ENCODE peak calls at places on chromosomes 4 and X, in four cellular contexts. J, Y, O and U are unnamed samples.

GRCh38 chrX:23844502-23845138 is 61.6 kb downstream of the SAT1 start:
- DNase-seq in J (no peak), Y (no peak), O (no peak), U (peak)

GRCh38 chrX:16892504-16893362 is 22.6 kb upstream of the RBBP7 start:
- DNase-seq in J (peak), Y (peak), O (peak), U (peak)

GRCh38 chr4:19026281-19026680 is 1004.7 kb upstream of the LCORL start:
- DNase-seq in J (no peak), Y (no peak), O (no peak), U (peak)

GRCh38 chr4:158856852-158857251 is 88.0 kb downstream of the FNIP2 start:
- DNase-seq in J (peak), Y (peak), O (no peak), U (peak)

GRCh38 chr4:152100378-152101201 is 339.8 kb upstream of the GATB start:
- DNase-seq in J (no peak), Y (no peak), O (no peak), U (no peak)

GRCh38 chr4:61517144-61517543 is 317.0 kb downstream of the ADGRL3 start:
- DNase-seq in J (no peak), Y (no peak), O (peak), U (no peak)

GRCh38 chr4:23923840-23924239 is 34.0 kb upstream of the PPARGC1A start:
- DNase-seq in J (no peak), Y (no peak), O (no peak), U (no peak)

GRCh38 chrX:10190367-10190766 is 33.6 kb downstream of the CLCN4 start:
- DNase-seq in J (peak), Y (peak), O (no peak), U (peak)

GRCh38 chr4:142913034-142913433 is 66.9 kb upstream of the INPP4B start:
- DNase-seq in J (no peak), Y (no peak), O (no peak), U (no peak)

DNA sequence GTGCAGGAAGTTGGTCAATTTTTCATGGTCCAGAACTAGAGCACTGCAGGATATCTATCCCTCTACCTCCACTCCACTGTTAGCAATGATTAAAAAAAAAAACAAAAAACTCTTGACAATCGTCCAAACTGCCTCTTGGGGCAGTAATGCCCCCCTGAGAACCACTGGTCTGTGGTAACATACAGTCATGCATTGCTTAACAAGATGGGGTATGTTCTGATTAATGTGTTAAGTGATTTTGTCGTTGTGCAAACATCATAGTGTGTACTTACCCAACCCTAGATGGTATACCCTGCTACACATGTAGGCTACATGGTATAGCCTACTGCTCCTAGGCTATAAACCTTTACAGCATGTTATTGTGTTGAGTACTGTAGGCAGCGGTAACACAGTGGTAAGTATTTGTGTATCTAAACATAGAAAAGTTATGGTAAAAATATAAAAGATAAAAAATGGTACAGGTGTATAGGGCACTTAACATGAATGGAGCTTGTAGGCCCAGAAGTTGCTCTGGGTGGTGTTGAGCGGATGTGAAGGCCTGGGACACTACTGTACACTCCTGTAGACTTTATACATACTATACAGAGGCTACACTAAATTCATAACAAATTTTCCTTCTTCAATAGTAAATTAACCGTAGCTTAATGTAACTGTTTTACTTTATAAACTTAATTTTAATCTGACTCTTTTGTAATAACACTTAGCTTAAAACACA is 34.1 kb downstream of the ART3 start:
- DNase-seq in J (no peak), Y (no peak), O (no peak), U (peak)
- TF ChIP-seq CTCF in J (no peak), Y (no peak), O (peak), U (no peak)

GRCh38 chr4:880684-881405 is 51.3 kb downstream of the GAK start:
- DNase-seq in J (no peak), Y (no peak), O (no peak), U (no peak)
- TF ChIP-seq CTCF in J (no peak), Y (no peak), O (no peak), U (no peak)

DNA sequence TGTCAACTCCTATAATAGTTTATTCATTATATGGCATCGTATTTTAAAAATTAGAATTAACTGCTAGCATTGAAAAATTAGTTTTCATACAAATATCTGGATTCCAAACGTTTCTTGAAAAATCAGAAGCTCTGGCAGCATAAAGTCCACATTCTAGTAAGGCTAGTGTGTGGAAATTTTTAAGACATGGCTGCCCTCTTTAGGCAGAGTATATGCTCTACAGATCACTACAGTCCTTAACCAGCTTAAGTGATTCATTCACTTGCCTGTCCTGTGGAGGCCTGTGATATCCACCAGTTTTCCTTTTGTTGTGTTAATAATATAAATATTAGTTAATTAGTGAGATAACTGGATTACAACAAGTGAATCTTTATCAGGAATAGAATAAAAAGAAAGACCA is 287.2 kb downstream of the OPHN1 start:
- DNase-seq in J (peak), Y (peak), O (no peak), U (peak)
- TF ChIP-seq CTCF in J (peak), Y (peak), O (peak), U (peak)

GRCh38 chr4:40299704-40300336 is 35.3 kb upstream of the CHRNA9 start:
- DNase-seq in J (no peak), Y (peak), O (no peak), U (no peak)
- TF ChIP-seq CTCF in J (no peak), Y (no peak), O (no peak), U (no peak)

DNA sequence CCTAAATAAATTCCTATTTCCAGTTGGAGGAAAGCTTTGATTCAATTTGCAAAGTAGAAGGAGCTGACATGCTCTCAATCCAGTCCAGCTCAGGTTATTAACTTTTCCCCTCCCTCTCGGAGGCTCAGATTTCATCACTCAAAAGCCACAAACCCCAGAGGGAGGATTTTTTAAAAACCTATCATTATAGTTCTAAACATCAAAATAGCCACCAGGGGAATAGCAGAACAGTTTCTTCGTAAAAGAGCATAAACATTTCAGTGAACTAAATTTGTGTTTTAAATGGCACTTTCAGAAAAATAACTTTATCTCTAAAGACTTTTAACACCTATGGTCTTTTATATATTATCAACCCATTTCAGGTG is 8.8 kb downstream of the GPRIN3 start:
- DNase-seq in J (no peak), Y (no peak), O (no peak), U (peak)
- TF ChIP-seq CTCF in J (no peak), Y (no peak), O (no peak), U (no peak)